ENCODE peak calls at places on chromosomes 7 and 10, in four cellular contexts. U, X, V and E are unnamed samples.

GRCh38 chr10:95280637-95281036 is 10.2 kb downstream of the PDLIM1 start:
- DNase-seq in U (no peak), X (no peak), V (no peak), E (no peak)

GRCh38 chr7:41122256-41122987 is 580.5 kb downstream of the INHBA start:
- DNase-seq in U (no peak), X (no peak), V (no peak), E (no peak)

GRCh38 chr10:114611617-114612016 is 46.5 kb downstream of the ABLIM1 start:
- DNase-seq in U (no peak), X (peak), V (no peak), E (no peak)

GRCh38 chr7:44279731-44280505 is 45.5 kb downstream of the CAMK2B start:
- DNase-seq in U (peak), X (no peak), V (peak), E (no peak)

GRCh38 chr7:26365897-26366267 is 74.2 kb downstream of the SNX10 start:
- DNase-seq in U (no peak), X (no peak), V (no peak), E (no peak)

GRCh38 chr7:80070391-80070790 is 64.2 kb upstream of the GNAI1 start:
- DNase-seq in U (no peak), X (no peak), V (no peak), E (no peak)

GRCh38 chr7:98879198-98879988 is 1.1 kb downstream of the TRRAP start:
- DNase-seq in U (peak), X (peak), V (peak), E (peak)

GRCh38 chr10:32650246-32650655 is 204.3 kb downstream of the CCDC7 start:
- DNase-seq in U (no peak), X (peak), V (no peak), E (no peak)

GRCh38 chr10:26214004-26214403 is 2.6 kb upstream of the GAD2 start:
- DNase-seq in U (no peak), X (no peak), V (no peak), E (no peak)

GRCh38 chr10:30701471-30702173 is 72.1 kb upstream of the LYZL2 start:
- DNase-seq in U (peak), X (peak), V (no peak), E (peak)

GRCh38 chr7:74187915-74188675 is 13.9 kb downstream of the EIF4H start:
- DNase-seq in U (no peak), X (peak), V (no peak), E (no peak)

GRCh38 chr7:16129431-16130126 is 291.8 kb downstream of the CRPPA start:
- DNase-seq in U (no peak), X (peak), V (no peak), E (no peak)

GRCh38 chr7:87218941-87219544 is 489 bp downstream of the TMEM243 start:
- DNase-seq in U (peak), X (peak), V (peak), E (no peak)

GRCh38 chr10:90857635-90858488 is at the start of gene HTR7:
- DNase-seq in U (peak), X (peak), V (peak), E (peak)

DNA sequence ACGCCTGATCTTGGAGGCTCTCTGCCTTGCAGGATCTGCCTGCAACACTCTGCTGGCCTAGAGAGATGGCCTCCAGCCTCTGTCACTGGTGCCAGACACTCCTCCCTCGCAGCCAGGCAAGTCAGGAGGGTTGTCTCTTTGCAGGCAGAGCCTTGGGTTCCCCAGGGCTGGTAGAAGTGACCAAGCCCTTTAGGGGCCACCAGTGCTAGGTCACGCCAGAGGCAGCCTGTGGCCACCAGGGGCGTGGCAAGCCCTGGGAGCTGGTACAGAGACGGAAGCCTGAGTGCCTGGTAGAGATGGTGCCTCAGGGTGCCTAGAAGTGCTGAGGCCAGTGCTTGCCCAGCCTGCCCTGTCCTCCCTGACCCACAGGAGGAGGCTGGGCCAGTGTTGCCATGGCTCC is 9.1 kb downstream of the ADCYAP1R1 start:
- DNase-seq in U (no peak), X (no peak), V (no peak), E (no peak)
- TF ChIP-seq CTCF in U (no peak), X (no peak), V (no peak), E (no peak)

DNA sequence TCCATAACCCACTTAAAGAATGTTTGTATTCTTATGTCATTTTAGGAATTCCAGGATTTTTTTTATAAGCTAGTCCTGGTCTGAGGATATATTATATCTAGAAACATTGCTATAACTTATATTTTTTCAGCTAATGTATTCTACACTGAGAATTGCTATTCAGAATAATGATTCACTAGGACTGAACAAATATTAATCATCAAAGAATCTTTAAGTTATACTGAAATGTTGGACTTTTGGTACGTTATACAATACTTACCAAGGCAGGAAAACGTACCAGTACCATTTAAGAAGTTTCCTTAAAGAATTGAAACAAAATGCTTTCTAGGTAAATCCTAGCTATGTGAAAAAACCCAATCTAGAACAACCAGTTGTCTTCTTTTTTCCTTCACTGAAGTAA is 18.4 kb downstream of the PTTG1IP2 start:
- DNase-seq in U (no peak), X (peak), V (no peak), E (no peak)
- H3K27ac ChIP-seq in U (no peak), X (peak), V (no peak), E (no peak)

GRCh38 chr7:139589474-139589873 is 66.0 kb downstream of the CLEC2L start:
- DNase-seq in U (no peak), X (no peak), V (no peak), E (no peak)

GRCh38 chr7:139595806-139596205 is 72.3 kb downstream of the CLEC2L start:
- DNase-seq in U (no peak), X (no peak), V (no peak), E (no peak)

GRCh38 chr7:139594911-139595476 is 71.5 kb downstream of the CLEC2L start:
- DNase-seq in U (no peak), X (no peak), V (no peak), E (no peak)

GRCh38 chr7:139591550-139592195 is 68.2 kb downstream of the CLEC2L start:
- DNase-seq in U (no peak), X (no peak), V (no peak), E (no peak)

DNA sequence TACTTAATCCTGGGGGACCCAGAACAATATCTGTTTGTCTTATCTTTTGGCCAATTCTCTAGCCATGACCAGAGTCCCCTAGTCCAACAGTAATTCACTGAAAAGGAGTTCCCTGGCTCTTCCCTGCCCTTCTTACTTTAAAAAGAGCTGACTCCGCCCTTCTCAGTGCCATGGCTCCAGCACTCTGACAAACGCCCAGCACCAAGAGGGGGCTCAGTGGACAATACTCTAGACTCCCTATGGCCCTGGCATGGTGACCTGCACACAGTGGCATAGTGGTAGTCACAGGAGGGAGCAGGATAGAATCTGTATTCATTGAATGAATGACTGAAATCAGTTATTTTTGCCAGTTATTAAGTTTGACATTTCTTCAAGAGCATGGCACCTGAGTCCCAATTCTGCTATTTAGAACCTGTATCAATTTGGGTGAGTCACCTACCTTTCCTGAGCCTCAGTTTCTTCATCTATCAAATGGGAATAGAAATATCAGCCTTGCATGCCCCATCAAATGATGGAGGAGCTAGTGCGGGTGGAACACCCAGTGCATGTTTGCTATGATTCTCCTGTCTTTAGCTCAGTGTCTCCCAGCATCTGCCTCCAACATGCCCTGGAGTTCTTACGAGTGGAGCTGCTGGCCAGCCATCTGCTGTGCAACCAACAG is 69.4 kb downstream of the CLEC2L start:
- DNase-seq in U (no peak), X (no peak), V (no peak), E (no peak)
- TF ChIP-seq CTCF in U (no peak), X (no peak), V (no peak), E (no peak)

DNA sequence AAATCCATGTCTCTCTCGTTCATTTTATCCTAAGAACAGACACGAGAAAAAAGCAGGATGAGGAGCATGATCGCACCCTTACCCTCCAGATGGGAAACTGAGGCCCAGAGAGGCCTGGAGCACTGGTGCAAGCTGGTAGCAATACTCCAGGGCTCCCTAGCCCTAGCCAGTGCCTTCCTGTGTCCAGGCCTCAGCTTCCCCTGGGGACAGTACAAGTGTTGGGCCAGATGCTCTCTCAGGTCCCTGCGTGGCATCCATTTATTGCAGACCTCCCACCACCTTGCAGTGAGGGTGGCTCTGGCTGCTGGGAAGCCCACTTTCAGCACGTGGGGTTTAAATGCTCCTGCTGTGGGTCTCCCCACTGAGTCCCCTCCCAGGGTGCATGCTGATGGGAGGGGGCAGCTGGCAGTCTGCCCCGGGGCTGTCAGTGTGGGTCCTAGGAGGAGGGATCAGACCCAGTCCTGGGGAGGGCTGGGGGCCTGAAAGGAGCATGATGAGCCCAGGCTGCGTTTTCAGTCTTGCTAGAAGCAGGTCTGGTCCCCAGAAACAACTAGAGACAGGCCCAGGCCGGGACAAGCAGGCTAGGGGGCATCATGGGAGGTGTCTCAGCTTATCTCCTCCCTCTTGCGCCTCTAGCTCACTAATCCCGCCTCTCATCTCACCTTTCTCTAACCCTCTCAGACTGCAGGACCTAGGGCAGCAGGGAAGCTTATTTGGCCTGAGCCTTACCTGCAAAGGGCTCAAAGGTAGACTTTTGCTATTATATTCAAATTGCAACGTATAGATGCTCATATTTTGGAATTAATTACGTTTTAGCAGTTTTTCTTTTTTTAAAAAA is 662 bp upstream of the PPIF start:
- DNase-seq in U (peak), X (no peak), V (no peak), E (no peak)
- H3K27ac ChIP-seq in U (no peak), X (no peak), V (peak), E (peak)

DNA sequence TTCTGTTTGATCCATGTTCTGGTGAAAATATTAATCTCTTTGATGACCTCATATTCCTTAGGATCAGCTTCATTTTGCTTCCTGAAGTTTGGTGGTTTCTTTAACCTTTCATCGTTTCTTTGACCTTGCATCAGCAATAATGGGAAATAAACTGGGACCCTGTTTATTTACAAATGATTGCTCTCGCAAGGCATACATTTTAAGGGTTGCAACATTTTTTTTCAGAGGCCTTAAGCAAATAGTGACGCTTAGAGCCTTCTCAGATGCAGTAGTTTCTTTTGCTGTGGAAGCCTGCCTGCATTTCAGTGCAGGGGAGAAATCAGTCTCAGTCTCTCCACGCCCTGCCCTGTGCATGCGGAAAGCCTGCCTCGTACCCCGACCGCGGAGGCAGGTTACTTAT is 139.1 kb upstream of the NPS start:
- DNase-seq in U (no peak), X (no peak), V (no peak), E (no peak)
- TF ChIP-seq CTCF in U (no peak), X (no peak), V (no peak), E (no peak)

DNA sequence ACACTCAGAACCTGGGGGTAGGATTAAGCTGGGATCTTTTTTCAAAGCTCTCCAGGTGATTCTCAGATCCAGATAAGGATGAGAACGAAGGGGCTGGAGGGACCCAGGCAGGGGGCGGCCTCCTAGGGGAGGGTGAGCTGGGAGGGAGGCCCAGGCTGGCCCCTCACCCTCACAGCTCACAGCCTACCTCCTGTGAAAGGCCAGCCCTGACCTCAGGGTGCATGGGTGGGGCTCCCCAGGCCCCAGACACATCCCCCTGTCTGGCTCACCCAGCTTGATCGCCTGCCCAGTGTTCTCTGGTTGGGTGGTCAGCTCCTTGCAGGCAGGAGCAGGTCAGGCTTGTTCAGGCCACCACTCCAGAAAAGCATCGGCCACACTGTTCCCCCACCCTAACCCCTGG is 24.3 kb downstream of the CTBP2 start:
- DNase-seq in U (no peak), X (no peak), V (peak), E (no peak)
- H3K27ac ChIP-seq in U (no peak), X (no peak), V (no peak), E (no peak)